ENCODE peak calls at places on chromosomes 11 and 22, in five cellular contexts. P is natural killer cell, G is endothelial cell, Q is colonic mucosa, B is A549. R is an unnamed sample.

GRCh38 chr11:56521955-56522354 is 21.1 kb downstream of the OR5M11 start:
- DNase-seq in P (no peak), B (peak; percentile 47), Q (no peak), G (no peak), R (no peak)

GRCh38 chr11:68669301-68670090 is 14.8 kb upstream of the GAL start:
- DNase-seq in P (no peak), G (no peak), B (no peak), Q (no peak), R (no peak)

GRCh38 chr22:48371391-48371790 is 1456.3 kb downstream of the BRD1 start:
- DNase-seq in G (no peak), B (no peak), Q (no peak), P (no peak), R (no peak)

GRCh38 chr11:89405629-89406028 is 85.5 kb downstream of the NOX4 start:
- DNase-seq in P (no peak), Q (no peak), G (no peak), B (peak; percentile 1), R (no peak)

GRCh38 chr22:36245805-36246356 is 6.6 kb upstream of the APOL2 start:
- DNase-seq in B (no peak), P (no peak), G (no peak), Q (no peak), R (no peak)

GRCh38 chr22:39690901-39691620 is 120.5 kb downstream of the CACNA1I start:
- DNase-seq in G (no peak), Q (no peak), P (no peak), B (no peak), R (no peak)

GRCh38 chr22:42001706-42002105 is 3.1 kb downstream of the WBP2NL start:
- DNase-seq in G (no peak), B (no peak), Q (no peak), P (no peak), R (no peak)

GRCh38 chr22:48346311-48346710 is 1481.4 kb downstream of the BRD1 start:
- DNase-seq in B (no peak), Q (no peak), P (no peak), G (no peak), R (no peak)

GRCh38 chr22:30224161-30224857 is 22.2 kb downstream of the LIF start:
- DNase-seq in Q (no peak), P (no peak), B (peak; percentile 94), G (no peak), R (no peak)

GRCh38 chr11:129374081-129374992 is 1.3 kb upstream of the BARX2 start:
- DNase-seq in P (no peak), Q (peak; percentile 45), G (peak; percentile 15), B (peak; percentile 1), R (peak; percentile 16)

GRCh38 chr22:17400305-17400704 is 31.0 kb downstream of the CECR2 start:
- DNase-seq in P (no peak), B (no peak), Q (no peak), G (no peak), R (no peak)

GRCh38 chr22:19169002-19169946 is 9.3 kb downstream of the SLC25A1 start:
- DNase-seq in P (no peak), B (no peak), G (no peak), Q (no peak), R (peak; percentile 79)

GRCh38 chr22:19169947-19170318 is 8.6 kb downstream of the SLC25A1 start:
- DNase-seq in G (no peak), P (no peak), B (no peak), Q (no peak), R (no peak)

GRCh38 chr22:19167106-19167869 is 11.2 kb downstream of the SLC25A1 start:
- DNase-seq in B (no peak), P (no peak), Q (no peak), G (no peak), R (no peak)

GRCh38 chr22:19166421-19166820 is 12.1 kb downstream of the SLC25A1 start:
- DNase-seq in P (no peak), G (no peak), Q (no peak), B (no peak), R (no peak)

GRCh38 chr22:19168088-19168890 is 10.2 kb downstream of the SLC25A1 start:
- DNase-seq in P (no peak), G (no peak), Q (no peak), B (no peak), R (no peak)
- TF ChIP-seq CTCF in P (no peak), G (no peak), Q (no peak), B (no peak), R (no peak)

GRCh38 chr11:11251394-11251970 is 101.6 kb downstream of the CSNK2A3 start:
- DNase-seq in G (no peak), Q (no peak), B (no peak), P (no peak), R (no peak)
- TF ChIP-seq CTCF in G (no peak), Q (no peak), B (no peak), P (no peak), R (no peak)

DNA sequence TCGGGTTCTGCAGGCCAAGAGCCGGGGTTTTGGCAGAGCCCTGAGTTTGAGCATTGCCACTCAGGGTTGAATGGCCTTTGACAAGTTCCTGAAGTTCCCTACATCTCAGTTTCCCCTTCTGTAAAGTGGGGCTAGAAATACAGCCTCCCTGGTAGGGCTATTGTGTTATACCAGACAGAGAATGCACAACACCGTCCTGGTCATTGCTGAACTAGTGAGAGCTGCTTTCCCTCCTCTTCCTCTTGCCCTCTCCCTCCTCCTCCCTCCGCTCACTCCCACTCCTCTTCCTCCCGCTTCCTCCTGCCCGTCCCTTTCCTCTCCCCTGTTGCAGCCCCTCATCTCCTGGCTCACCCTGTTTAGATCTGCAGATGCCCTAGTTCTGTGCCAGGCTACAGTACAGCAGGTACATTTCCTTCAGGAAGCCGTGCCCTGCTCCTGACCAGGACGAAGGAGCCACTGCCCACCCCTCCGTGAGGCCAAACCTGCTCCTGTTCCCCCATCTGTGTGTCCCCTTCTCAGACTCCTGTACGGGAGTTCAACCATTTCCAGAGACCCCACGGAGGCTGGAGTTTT is 91.5 kb upstream of the SHANK2 start:
- DNase-seq in Q (no peak), P (no peak), G (no peak), B (no peak), R (no peak)
- TF ChIP-seq CTCF in Q (no peak), P (no peak), G (no peak), B (peak; percentile 6), R (no peak)

DNA sequence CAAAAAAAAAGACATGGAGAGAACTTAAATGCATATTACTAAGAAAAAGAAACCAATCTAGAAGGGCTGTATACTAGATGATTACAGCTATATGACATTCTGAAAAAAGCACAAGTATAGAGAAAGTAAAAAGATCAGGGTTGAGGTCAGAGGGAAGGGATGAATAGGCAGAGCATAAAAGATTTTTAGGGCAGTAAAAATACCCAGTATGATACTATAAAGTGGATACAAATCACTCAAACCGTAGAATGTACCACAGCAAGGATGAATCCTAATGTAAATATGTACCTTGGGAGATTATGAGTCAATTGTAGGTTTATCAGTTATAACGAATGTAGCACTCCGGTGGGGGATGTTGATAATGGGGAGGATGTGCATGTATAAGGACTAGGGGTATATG is 29.4 kb upstream of the SMCO4 start:
- DNase-seq in P (no peak), B (no peak), G (no peak), Q (no peak), R (no peak)
- TF ChIP-seq CTCF in P (no peak), B (no peak), G (no peak), Q (no peak), R (no peak)

DNA sequence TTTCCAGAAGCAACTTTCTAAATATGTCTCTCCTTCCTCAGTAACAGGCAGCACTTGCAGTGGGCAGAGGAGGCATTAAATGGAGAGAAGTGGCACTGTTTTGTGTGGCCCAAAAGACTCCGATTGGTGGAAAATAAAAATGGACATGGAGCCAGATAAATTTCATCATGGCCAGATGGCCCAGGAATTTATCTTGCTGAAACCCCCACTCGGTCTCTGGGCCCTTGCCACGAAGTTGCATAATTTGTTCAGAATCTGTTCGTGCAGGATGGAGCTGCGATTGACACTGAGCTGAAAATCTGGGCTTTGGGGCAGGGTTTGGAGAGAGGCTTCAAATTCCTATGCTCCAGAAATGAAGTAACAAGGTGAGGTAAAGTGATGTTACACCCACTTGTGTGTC is 65.5 kb downstream of the C11orf91 start:
- DNase-seq in Q (no peak), P (no peak), B (no peak), G (no peak), R (no peak)
- TF ChIP-seq CTCF in Q (no peak), P (no peak), B (no peak), G (no peak), R (no peak)

GRCh38 chr11:114060402-114061052 is 1.0 kb downstream of the ZBTB16 start:
- DNase-seq in G (peak; percentile 38), P (no peak), B (no peak), Q (peak; percentile 51), R (no peak)
- TF ChIP-seq CTCF in G (no peak), P (no peak), B (no peak), Q (no peak), R (no peak)

DNA sequence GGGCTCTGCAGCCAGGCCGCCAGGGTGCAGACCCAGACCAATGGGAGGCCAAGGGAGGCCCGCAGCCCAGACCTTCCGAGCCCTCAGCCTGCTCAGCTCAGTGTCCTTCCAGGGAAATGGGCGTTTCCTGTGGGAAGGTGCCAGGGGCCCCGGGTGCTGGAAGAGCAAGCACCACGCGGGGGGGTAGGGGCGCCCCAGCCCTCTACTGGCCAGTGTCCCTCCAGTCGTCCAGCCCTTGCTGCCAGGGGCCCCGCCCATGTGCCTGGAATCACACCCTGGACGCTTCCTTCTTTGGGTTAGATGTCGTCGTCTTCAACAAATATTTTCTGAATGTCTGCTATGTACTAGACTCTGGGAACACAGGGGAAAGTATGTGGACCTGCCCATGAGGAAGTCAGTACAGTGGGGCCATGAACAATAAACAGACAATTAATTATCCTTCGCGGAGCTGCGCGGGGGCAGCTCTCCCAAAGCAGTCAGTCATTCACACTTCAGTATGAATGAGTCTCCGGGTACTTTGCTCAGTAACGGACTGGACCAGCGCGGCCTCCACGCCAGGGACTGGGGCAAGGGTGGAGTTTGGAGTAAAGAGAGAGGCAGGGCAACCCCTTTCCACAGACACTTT is 60.2 kb downstream of the CDKN1C start:
- DNase-seq in B (no peak), G (no peak), P (no peak), Q (peak; percentile 66), R (no peak)
- TF ChIP-seq CTCF in B (no peak), G (no peak), P (no peak), Q (no peak), R (no peak)

DNA sequence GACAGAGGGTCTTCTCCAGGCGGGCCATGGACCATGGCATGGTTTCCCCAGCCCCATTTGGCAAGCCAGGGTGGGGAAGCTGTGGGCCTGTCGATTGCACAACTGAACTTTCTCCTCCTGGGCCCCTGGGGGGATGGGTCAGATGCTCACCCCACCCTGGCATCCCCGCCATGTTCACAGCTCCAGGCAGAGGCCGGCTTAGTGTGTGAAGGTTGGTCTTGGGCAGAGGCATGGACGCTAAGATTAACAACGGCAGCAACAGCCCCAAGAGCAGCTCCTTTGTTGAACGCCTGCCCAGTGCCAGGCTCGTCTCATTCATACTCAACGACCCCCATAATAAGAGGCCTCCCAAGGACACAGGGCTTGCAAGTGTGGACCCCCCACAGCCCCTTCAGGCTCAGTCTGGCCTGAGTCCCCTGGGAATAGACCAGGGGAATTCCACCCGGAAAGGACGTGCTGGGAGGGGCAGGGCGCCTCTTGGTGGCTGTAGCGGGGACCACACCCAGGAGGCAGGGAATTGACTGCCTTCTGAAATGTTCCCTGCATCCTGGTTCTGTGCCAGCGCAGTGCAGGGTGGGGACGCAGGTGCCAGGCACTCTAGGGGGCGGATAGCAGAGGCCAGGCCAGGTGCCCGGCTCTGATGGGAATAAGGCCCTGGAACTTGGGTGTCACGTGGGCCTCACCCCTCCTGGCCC is 8.3 kb downstream of the TSPO start:
- DNase-seq in G (peak; percentile 44), B (peak; percentile 22), Q (peak; percentile 96), P (no peak), R (no peak)
- TF ChIP-seq CTCF in G (peak; percentile 48), B (no peak), Q (peak; percentile 62), P (no peak), R (peak; percentile 12)